ENCODE peak calls at places on chromosomes 16 and 17, in four cellular contexts. Q, M, J and N are unnamed samples.

GRCh38 chr16:85615852-85616607 is 2.9 kb downstream of the GSE1 start:
- DNase-seq in Q (peak), M (peak), J (peak), N (peak)

GRCh38 chr16:49484454-49484853 is 110.8 kb downstream of the C16orf78 start:
- DNase-seq in Q (peak), M (peak), J (no peak), N (no peak)

GRCh38 chr17:19553036-19553435 is 19.4 kb downstream of the SLC47A1 start:
- DNase-seq in Q (no peak), M (no peak), J (no peak), N (no peak)

GRCh38 chr17:78992542-78993212 is 13.0 kb upstream of the LGALS3BP start:
- DNase-seq in Q (no peak), M (peak), J (no peak), N (no peak)

GRCh38 chr16:17414421-17414820 is 56.3 kb downstream of the XYLT1 start:
- DNase-seq in Q (no peak), M (no peak), J (peak), N (no peak)

GRCh38 chr17:62630365-62631085 is 3.1 kb downstream of the MRC2 start:
- DNase-seq in Q (peak), M (no peak), J (no peak), N (no peak)

GRCh38 chr17:27970587-27970986 is 71.9 kb upstream of the NLK start:
- DNase-seq in Q (no peak), M (peak), J (no peak), N (no peak)

GRCh38 chr17:69525920-69526841 is 111.7 kb downstream of the MAP2K6 start:
- DNase-seq in Q (peak), M (peak), J (no peak), N (peak)

GRCh38 chr17:50072130-50072529 is 16.2 kb downstream of the ITGA3 start:
- DNase-seq in Q (no peak), M (no peak), J (no peak), N (no peak)

GRCh38 chr17:78697122-78697845 is 84.8 kb downstream of the CYTH1 start:
- DNase-seq in Q (no peak), M (no peak), J (no peak), N (no peak)

GRCh38 chr17:38674013-38674748 is 576 bp downstream of the EPOP start:
- DNase-seq in Q (peak), M (no peak), J (no peak), N (peak)

GRCh38 chr16:58379736-58380135 is 12.5 kb upstream of the GINS3 start:
- DNase-seq in Q (no peak), M (no peak), J (no peak), N (no peak)

GRCh38 chr16:9007177-9007794 is 43.6 kb upstream of the USP7 start:
- DNase-seq in Q (no peak), M (peak), J (no peak), N (no peak)

GRCh38 chr17:62761884-62762283 is 46.2 kb downstream of the MARCHF10 start:
- DNase-seq in Q (no peak), M (no peak), J (no peak), N (no peak)

GRCh38 chr16:3007957-3008748 is 4.6 kb upstream of the CLDN9 start:
- DNase-seq in Q (no peak), M (peak), J (no peak), N (no peak)

GRCh38 chr16:84356591-84357116 is 11.7 kb upstream of the ATP2C2 start:
- DNase-seq in Q (no peak), M (no peak), J (no peak), N (no peak)

GRCh38 chr16:9895817-9896216 is 286.4 kb downstream of the GRIN2A start:
- DNase-seq in Q (no peak), M (no peak), J (no peak), N (no peak)

GRCh38 chr17:26963163-26963503 is 330.8 kb upstream of the WSB1 start:
- DNase-seq in Q (no peak), M (no peak), J (no peak), N (no peak)

GRCh38 chr16:2277466-2278271 is 9.7 kb upstream of the RNPS1 start:
- DNase-seq in Q (no peak), M (no peak), J (no peak), N (no peak)

GRCh38 chr16:68375801-68376536 is 65.2 kb downstream of the PRMT7 start:
- DNase-seq in Q (no peak), M (no peak), J (no peak), N (no peak)

GRCh38 chr16:86987746-86988670 is 329.2 kb downstream of the C16orf95 start:
- DNase-seq in Q (no peak), M (no peak), J (no peak), N (no peak)

GRCh38 chr17:32277284-32277683 is 11.7 kb downstream of the RHBDL3 start:
- DNase-seq in Q (no peak), M (no peak), J (no peak), N (no peak)

GRCh38 chr17:37770631-37771518 is 26.0 kb upstream of the HNF1B start:
- DNase-seq in Q (peak), M (peak), J (no peak), N (peak)

GRCh38 chr17:39014044-39014794 is 47.0 kb upstream of the FBXO47 start:
- DNase-seq in Q (no peak), M (peak), J (no peak), N (peak)

GRCh38 chr17:73305845-73306836 is 5.7 kb downstream of the CDC42EP4 start:
- DNase-seq in Q (no peak), M (no peak), J (no peak), N (no peak)

GRCh38 chr16:20383106-20384029 is 21.2 kb downstream of the PDILT start:
- DNase-seq in Q (peak), M (peak), J (no peak), N (peak)
- TF ChIP-seq RCOR1 in Q (no peak), M (no peak), J (no peak), N (no peak)

GRCh38 chr17:82705756-82706155 is 7.3 kb upstream of the RAB40B start:
- DNase-seq in Q (no peak), M (no peak), J (no peak), N (no peak)
- TF ChIP-seq CHD2 in Q (no peak), M (no peak), J (no peak), N (no peak)

GRCh38 chr17:1532836-1533602 is 16.6 kb upstream of the INPP5K start:
- DNase-seq in Q (peak), M (peak), J (no peak), N (no peak)
- TF ChIP-seq CTCF in Q (peak), M (peak), J (peak), N (peak)

DNA sequence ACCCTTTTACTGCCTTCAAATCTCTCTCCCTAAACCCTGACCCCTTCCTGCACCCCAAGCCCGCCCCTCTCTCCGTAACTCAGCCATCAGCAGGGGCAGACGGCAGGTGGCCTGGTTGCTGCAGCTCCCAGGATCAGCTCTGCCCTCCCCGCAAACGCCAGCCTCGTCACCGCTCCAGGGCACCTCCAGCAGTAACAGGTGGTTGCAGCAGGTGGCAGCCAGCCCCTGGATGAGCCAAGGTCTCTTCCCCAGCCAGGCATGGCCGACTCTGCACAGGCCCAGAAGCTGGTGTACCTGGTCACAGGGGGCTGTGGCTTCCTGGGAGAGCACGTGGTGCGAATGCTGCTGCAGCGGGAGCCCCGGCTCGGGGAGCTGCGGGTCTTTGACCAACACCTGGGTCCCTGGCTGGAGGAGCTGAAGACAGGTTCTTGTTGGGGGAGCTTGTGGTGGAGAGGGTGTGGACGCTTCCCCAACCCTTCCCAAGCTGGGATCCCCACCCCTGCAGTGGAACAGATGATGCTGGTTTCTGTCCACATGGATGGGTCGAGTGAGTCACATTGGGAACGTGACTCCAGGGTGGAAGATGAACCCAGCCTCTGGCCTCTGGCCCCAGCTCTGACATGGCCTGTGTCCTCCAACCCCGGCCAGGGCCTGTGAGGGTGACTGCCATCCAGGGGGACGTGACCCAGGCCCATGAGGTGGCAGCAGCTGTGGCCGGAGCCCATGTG is 558 bp downstream of the HSD3B7 start:
- DNase-seq in Q (peak), M (peak), J (no peak), N (peak)
- TF ChIP-seq RCOR1 in Q (no peak), M (no peak), J (no peak), N (no peak)

GRCh38 chr17:8001976-8002645 is at the start of gene GUCY2D:
- DNase-seq in Q (no peak), M (no peak), J (no peak), N (no peak)

GRCh38 chr17:8002646-8003593 is 505 bp downstream of the GUCY2D start:
- DNase-seq in Q (no peak), M (no peak), J (no peak), N (no peak)

GRCh38 chr17:8004899-8005298 is 2.5 kb downstream of the GUCY2D start:
- DNase-seq in Q (no peak), M (no peak), J (no peak), N (no peak)

GRCh38 chr17:8005357-8005756 is 2.9 kb downstream of the GUCY2D start:
- DNase-seq in Q (no peak), M (no peak), J (no peak), N (no peak)

DNA sequence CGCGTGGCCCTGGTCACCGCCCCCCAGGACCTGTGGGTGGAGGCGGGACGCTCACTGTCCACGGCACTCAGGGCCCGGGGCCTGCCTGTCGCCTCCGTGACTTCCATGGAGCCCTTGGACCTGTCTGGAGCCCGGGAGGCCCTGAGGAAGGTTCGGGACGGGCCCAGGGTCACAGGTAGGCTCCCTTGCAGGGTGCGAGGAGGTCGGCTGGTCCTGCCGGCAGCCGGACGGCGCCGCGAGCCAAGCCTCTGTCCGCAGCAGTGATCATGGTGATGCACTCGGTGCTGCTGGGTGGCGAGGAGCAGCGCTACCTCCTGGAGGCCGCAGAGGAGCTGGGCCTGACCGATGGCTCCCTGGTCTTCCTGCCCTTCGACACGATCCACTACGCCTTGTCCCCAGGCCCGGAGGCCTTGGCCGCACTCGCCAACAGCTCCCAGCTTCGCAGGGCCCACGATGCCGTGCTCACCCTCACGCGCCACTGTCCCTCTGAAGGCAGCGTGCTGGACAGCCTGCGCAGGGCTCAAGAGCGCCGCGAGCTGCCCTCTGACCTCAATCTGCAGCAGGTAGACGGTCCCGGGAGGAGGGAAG is 1.3 kb downstream of the GUCY2D start:
- DNase-seq in Q (no peak), M (no peak), J (no peak), N (no peak)
- TF ChIP-seq CHD2 in Q (no peak), M (no peak), J (no peak), N (no peak)

DNA sequence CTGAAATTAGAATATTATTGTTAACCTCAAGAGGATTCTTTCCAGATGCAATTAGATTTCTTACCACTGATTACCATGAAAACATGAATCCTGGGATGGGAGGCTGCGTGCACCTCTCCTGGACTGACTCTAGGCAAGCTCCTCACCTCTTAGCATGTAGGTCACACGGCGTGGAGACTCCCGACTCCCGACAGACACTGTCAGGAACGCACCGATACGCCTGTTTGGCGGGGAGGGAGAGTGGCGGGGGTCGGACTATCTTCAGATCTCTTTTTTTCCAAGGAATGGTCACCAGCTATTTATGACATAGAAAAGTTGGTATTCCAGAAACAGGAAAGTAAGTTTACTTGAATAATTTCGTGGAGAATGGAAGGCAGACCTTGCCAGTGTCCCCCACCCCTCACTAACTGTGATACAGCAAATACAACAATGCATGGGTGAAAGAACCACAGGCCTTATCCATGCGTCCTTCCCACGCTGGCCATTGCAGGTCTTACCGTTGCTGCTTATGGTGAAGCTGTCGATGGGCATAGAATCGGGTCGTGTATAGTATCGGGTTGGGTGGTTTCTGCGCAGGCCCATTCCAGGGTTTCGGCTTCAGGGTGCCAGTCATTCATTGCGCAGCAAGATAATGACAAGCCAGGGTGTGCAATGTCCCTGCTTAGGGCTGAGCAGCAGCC is 62.6 kb upstream of the ENDOV start:
- DNase-seq in Q (no peak), M (no peak), J (no peak), N (no peak)
- TF ChIP-seq CTCF in Q (no peak), M (no peak), J (no peak), N (no peak)